ENCODE peak calls at places on chromosomes 7 and 10, in nine cellular contexts. Y, W, D, F, K, T, X, O and B are unnamed samples.

GRCh38 chr7:45902820-45903219 is 14.5 kb downstream of the IGFBP1 start:
- DNase-seq in Y (no peak), W (no peak), D (no peak), F (no peak), K (no peak), T (no peak), X (no peak), O (no peak), B (no peak)

GRCh38 chr7:99079104-99079503 is 64.8 kb downstream of the SMURF1 start:
- DNase-seq in Y (no peak), W (no peak), D (no peak), F (no peak), K (no peak), T (no peak), X (no peak), O (peak), B (peak)

GRCh38 chr10:102802920-102803534 is 34.2 kb downstream of the CYP17A1 start:
- DNase-seq in Y (peak), W (peak), D (peak), F (peak), K (no peak), T (no peak), X (no peak), O (no peak), B (peak)

GRCh38 chr10:89129850-89130396 is 77.2 kb downstream of the CH25H start:
- DNase-seq in Y (peak), W (peak), D (peak), F (peak), K (no peak), T (no peak), X (no peak), O (no peak), B (peak)

GRCh38 chr10:110029448-110029847 is 21.7 kb downstream of the ADD3 start:
- DNase-seq in Y (no peak), W (peak), D (no peak), F (no peak), K (no peak), T (no peak), X (no peak), O (no peak), B (no peak)

GRCh38 chr7:12719141-12719919 is 31.9 kb downstream of the ARL4A start:
- DNase-seq in Y (peak), W (peak), D (no peak), F (peak), K (no peak), T (no peak), X (no peak), O (no peak), B (peak)

GRCh38 chr7:31160956-31161355 is 108.8 kb downstream of the ADCYAP1R1 start:
- DNase-seq in Y (no peak), W (no peak), D (no peak), F (no peak), K (no peak), T (no peak), X (no peak), O (no peak), B (no peak)

GRCh38 chr7:152871005-152871677 is 111.6 kb downstream of the ACTR3B start:
- DNase-seq in Y (no peak), W (no peak), D (no peak), F (no peak), K (no peak), T (no peak), X (no peak), O (no peak), B (no peak)

GRCh38 chr7:98568891-98569290 is 48.2 kb upstream of the NPTX2 start:
- DNase-seq in Y (no peak), W (no peak), D (no peak), F (no peak), K (no peak), T (no peak), X (no peak), O (no peak), B (peak)

GRCh38 chr7:110090113-110090820 is 1000.7 kb upstream of the LRRN3 start:
- DNase-seq in Y (peak), W (no peak), D (no peak), F (peak), K (no peak), T (peak), X (no peak), O (no peak), B (peak)

GRCh38 chr7:22296916-22297315 is 60.0 kb downstream of the RAPGEF5 start:
- DNase-seq in Y (peak), W (peak), D (no peak), F (no peak), K (no peak), T (no peak), X (no peak), O (no peak), B (no peak)
- TF ChIP-seq CTCF in Y (peak), W (peak), D (peak), F (peak), K (no peak), T (peak), X (no peak), O (no peak), B (no peak)

GRCh38 chr7:159144756-159145543 is at the start of gene VIPR2:
- DNase-seq in Y (no peak), W (no peak), D (no peak), F (no peak), K (no peak), T (no peak), X (no peak), O (no peak), B (no peak)
- H3K4me3 ChIP-seq in Y (no peak), W (no peak), D (peak), F (no peak), K (peak), T (no peak), X (no peak), O (no peak), B (no peak)

GRCh38 chr7:39353615-39354376 is 212.4 kb upstream of the YAE1 start:
- DNase-seq in Y (peak), W (peak), D (peak), F (no peak), K (no peak), T (no peak), X (no peak), O (no peak), B (no peak)
- TF ChIP-seq CTCF in Y (no peak), W (no peak), D (no peak), F (no peak), K (no peak), T (no peak), X (no peak), O (no peak), B (no peak)

GRCh38 chr7:87156709-87157108 is 4.5 kb downstream of the DMTF1 start:
- DNase-seq in Y (peak), W (peak), D (no peak), F (no peak), K (no peak), T (no peak), X (no peak), O (no peak), B (no peak)

GRCh38 chr7:87155788-87156187 is 3.5 kb downstream of the DMTF1 start:
- DNase-seq in Y (peak), W (no peak), D (no peak), F (no peak), K (no peak), T (peak), X (no peak), O (no peak), B (no peak)

GRCh38 chr7:87154166-87154565 is 1.9 kb downstream of the DMTF1 start:
- DNase-seq in Y (no peak), W (no peak), D (no peak), F (no peak), K (no peak), T (peak), X (no peak), O (no peak), B (no peak)

GRCh38 chr7:87152897-87153641 is 816 bp downstream of the DMTF1 start:
- DNase-seq in Y (peak), W (peak), D (peak), F (peak), K (no peak), T (peak), X (no peak), O (peak), B (peak)

DNA sequence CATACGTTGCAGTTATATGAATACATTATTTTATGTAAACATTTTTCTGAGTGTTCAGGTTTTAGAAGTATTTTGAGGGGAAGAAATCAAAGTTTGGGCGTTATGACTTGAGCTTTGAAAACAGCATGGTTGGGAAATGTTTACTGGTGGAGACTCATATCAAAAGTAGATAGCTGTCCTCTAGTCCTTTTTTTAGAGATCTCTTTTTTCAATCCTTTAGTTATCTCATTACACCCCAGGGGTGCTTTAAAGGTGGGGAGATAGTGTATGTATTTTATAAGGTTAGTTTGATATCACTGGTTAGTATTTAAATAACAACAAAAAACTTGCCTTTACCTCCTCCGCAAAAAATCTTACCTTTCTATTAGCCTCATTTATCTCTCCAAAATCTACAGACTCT is 2.3 kb downstream of the DMTF1 start:
- DNase-seq in Y (no peak), W (no peak), D (no peak), F (no peak), K (no peak), T (no peak), X (no peak), O (no peak), B (no peak)
- H3K4me3 ChIP-seq in Y (peak), W (peak), D (peak), F (peak), K (peak), T (peak), X (peak), O (no peak), B (peak)

GRCh38 chr7:50657341-50657873 is 92.2 kb upstream of the DDC start:
- DNase-seq in Y (peak), W (peak), D (no peak), F (no peak), K (no peak), T (no peak), X (no peak), O (no peak), B (peak)
- TF ChIP-seq CTCF in Y (peak), W (peak), D (peak), F (peak), K (no peak), T (no peak), X (no peak), O (no peak), B (peak)

GRCh38 chr10:75772153-75772887 is 340.9 kb downstream of the LRMDA start:
- DNase-seq in Y (peak), W (peak), D (no peak), F (no peak), K (no peak), T (peak), X (no peak), O (no peak), B (no peak)

GRCh38 chr10:75773139-75773801 is 341.8 kb downstream of the LRMDA start:
- DNase-seq in Y (peak), W (peak), D (no peak), F (no peak), K (no peak), T (no peak), X (no peak), O (no peak), B (peak)

GRCh38 chr10:75773813-75774547 is 342.6 kb downstream of the LRMDA start:
- DNase-seq in Y (no peak), W (no peak), D (no peak), F (no peak), K (no peak), T (no peak), X (no peak), O (no peak), B (no peak)

GRCh38 chr10:75770634-75771081 is 339.2 kb downstream of the LRMDA start:
- DNase-seq in Y (peak), W (peak), D (peak), F (no peak), K (peak), T (no peak), X (no peak), O (no peak), B (peak)

GRCh38 chr10:75771606-75772005 is 340.2 kb downstream of the LRMDA start:
- DNase-seq in Y (no peak), W (no peak), D (no peak), F (peak), K (no peak), T (no peak), X (no peak), O (no peak), B (no peak)
- H3K4me3 ChIP-seq in Y (no peak), W (no peak), D (no peak), F (no peak), K (no peak), T (no peak), X (no peak), O (no peak), B (no peak)